ENCODE peak calls at places on chromosomes 3 and 15, in seven cellular contexts. V is H1, W is HepG2, E is transverse colon, C is Panc1, Z is HL-60, M is stomach. A is an unnamed sample.

GRCh38 chr15:27797765-27798164 is 301.4 kb downstream of the OCA2 start:
- DNase-seq in V (no peak), W (no peak), E (no peak), C (no peak), Z (no peak), M (no peak), A (no peak)

GRCh38 chr3:125161607-125162219 is 50.8 kb downstream of the SLC12A8 start:
- DNase-seq in V (no peak), W (no peak), E (no peak), C (no peak), Z (no peak), M (peak; percentile 56), A (no peak)

GRCh38 chr3:44240061-44240460 is 1.6 kb upstream of the TOPAZ1 start:
- DNase-seq in V (no peak), W (no peak), E (no peak), C (no peak), Z (no peak), M (no peak), A (no peak)

GRCh38 chr3:128188326-128188725 is 35.0 kb downstream of the EEFSEC start:
- DNase-seq in V (no peak), W (peak; percentile 30), E (no peak), C (no peak), Z (no peak), M (no peak), A (no peak)

GRCh38 chr15:76150508-76150907 is 90.7 kb downstream of the TMEM266 start:
- DNase-seq in V (no peak), W (no peak), E (peak; percentile 14), C (no peak), Z (peak; percentile 67), M (peak; percentile 69), A (no peak)

GRCh38 chr3:2823016-2823415 is 287.2 kb downstream of the IL5RA start:
- DNase-seq in V (no peak), W (no peak), E (no peak), C (no peak), Z (no peak), M (no peak), A (no peak)

GRCh38 chr3:10192953-10193691 is 28.4 kb downstream of the IRAK2 start:
- DNase-seq in V (no peak), W (peak; percentile 28), E (peak; percentile 62), C (no peak), Z (no peak), M (peak; percentile 42), A (no peak)

GRCh38 chr3:193996205-193996604 is 139.7 kb upstream of the HES1 start:
- DNase-seq in V (no peak), W (no peak), E (no peak), C (no peak), Z (no peak), M (no peak), A (no peak)

GRCh38 chr3:146163584-146163983 is 2.6 kb upstream of the PLOD2 start:
- DNase-seq in V (no peak), W (no peak), E (no peak), C (peak; percentile 79), Z (no peak), M (no peak), A (no peak)

GRCh38 chr15:59685737-59686297 is 3.3 kb downstream of the BNIP2 start:
- DNase-seq in V (no peak), W (no peak), E (no peak), C (no peak), Z (no peak), M (no peak), A (no peak)

GRCh38 chr3:44058022-44058867 is 183.4 kb upstream of the TOPAZ1 start:
- DNase-seq in V (no peak), W (no peak), E (peak; percentile 18), C (no peak), Z (no peak), M (no peak), A (no peak)

GRCh38 chr3:34312684-34313083 is 514.3 kb downstream of the PDCD6IP start:
- DNase-seq in V (no peak), W (no peak), E (no peak), C (no peak), Z (no peak), M (no peak), A (no peak)

GRCh38 chr15:91142097-91142744 is 42.2 kb downstream of the SV2B start:
- DNase-seq in V (no peak), W (peak; percentile 6), E (no peak), C (no peak), Z (no peak), M (no peak), A (no peak)
- TF ChIP-seq CTCF in V (peak; percentile 44), W (no peak), E (no peak), C (peak; percentile 59), Z (peak; percentile 36), M (no peak), A (peak; percentile 30)

GRCh38 chr3:197174927-197175326 is 123.5 kb downstream of the DLG1 start:
- DNase-seq in V (no peak), W (no peak), E (no peak), C (no peak), Z (no peak), M (no peak), A (no peak)

GRCh38 chr3:197183582-197183981 is 114.8 kb downstream of the DLG1 start:
- DNase-seq in V (no peak), W (no peak), E (no peak), C (no peak), Z (no peak), M (no peak), A (no peak)

GRCh38 chr3:197181751-197182150 is 116.7 kb downstream of the DLG1 start:
- DNase-seq in V (no peak), W (no peak), E (no peak), C (no peak), Z (no peak), M (no peak), A (no peak)

GRCh38 chr3:197175503-197175902 is 122.9 kb downstream of the DLG1 start:
- DNase-seq in V (no peak), W (no peak), E (no peak), C (no peak), Z (no peak), M (no peak), A (no peak)

DNA sequence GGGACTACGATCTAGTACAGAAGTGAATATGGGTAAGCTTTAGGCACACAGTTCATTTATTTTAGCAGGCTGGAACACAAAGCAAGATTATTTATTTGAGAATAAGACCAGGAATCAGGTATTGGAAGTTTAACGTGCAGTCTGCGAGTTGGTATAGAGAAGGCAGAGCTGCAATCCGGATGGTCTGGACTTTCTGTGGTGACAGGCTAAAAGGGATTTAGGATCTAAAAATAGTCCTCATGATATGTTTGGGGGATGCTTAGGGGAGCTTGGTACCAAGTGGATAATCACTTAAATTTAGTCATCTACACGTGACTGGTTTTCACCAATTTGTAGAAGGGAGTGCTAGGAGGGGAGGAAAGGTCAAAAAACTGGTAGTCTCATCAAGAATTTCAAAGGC is 119.4 kb downstream of the DLG1 start:
- DNase-seq in V (no peak), W (no peak), E (no peak), C (no peak), Z (no peak), M (no peak), A (no peak)
- TF ChIP-seq POLR2AphosphoS5 in V (no peak), W (no peak), E (no peak), C (no peak), Z (no peak), M (no peak), A (no peak)

DNA sequence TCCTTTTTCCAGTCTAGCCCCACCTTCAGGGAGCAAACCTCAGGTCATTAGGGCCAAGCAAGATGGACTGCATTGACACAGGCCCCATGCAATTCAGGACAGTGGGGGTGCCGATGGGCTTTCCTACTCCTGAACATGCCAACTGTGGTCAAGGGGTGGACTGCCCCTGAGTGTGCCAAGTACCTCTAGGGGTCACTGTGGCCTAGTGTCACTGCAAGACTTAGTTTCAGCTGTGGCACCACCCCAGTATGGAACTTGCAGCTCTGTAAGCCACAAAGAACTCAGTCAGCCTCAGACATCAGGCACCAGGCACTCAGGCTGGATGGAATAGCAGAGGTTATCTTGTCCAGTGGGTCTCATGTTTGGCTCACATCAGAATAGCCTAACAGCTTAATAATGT is 32.3 kb downstream of the EXOG start:
- DNase-seq in V (no peak), W (peak; percentile 28), E (no peak), C (no peak), Z (no peak), M (no peak), A (no peak)
- TF ChIP-seq CTCF in V (peak; percentile 64), W (peak; percentile 49), E (no peak), C (peak; percentile 21), Z (peak; percentile 1), M (no peak), A (no peak)

GRCh38 chr3:16066975-16067374 is 107.5 kb upstream of the GALNT15 start:
- DNase-seq in V (no peak), W (no peak), E (no peak), C (no peak), Z (no peak), M (no peak), A (no peak)

GRCh38 chr3:16069149-16069922 is 105.1 kb upstream of the GALNT15 start:
- DNase-seq in V (no peak), W (peak; percentile 87), E (no peak), C (no peak), Z (no peak), M (no peak), A (no peak)

GRCh38 chr3:16070707-16071106 is 103.8 kb upstream of the GALNT15 start:
- DNase-seq in V (no peak), W (no peak), E (no peak), C (no peak), Z (no peak), M (no peak), A (no peak)

GRCh38 chr3:16066545-16066944 is 107.9 kb upstream of the GALNT15 start:
- DNase-seq in V (no peak), W (no peak), E (no peak), C (no peak), Z (no peak), M (no peak), A (no peak)

GRCh38 chr3:16067837-16068471 is 106.5 kb upstream of the GALNT15 start:
- DNase-seq in V (no peak), W (no peak), E (no peak), C (no peak), Z (no peak), M (no peak), A (no peak)
- TF ChIP-seq POLR2AphosphoS5 in V (no peak), W (no peak), E (no peak), C (peak; percentile 43), Z (no peak), M (no peak), A (no peak)